ENCODE peak calls at places on chromosomes 1 and 21, in seven cellular contexts. F is tibial artery; I is CD8-positive, alpha-beta T cell; S is breast epithelium; M is right lobe of liver; C is cardiac muscle cell; O is psoas muscle. Y is an unnamed sample.

GRCh38 chr1:221991221-221991620 is 249.3 kb upstream of the DUSP10 start:
- DNase-seq in F (no peak), I (no peak), S (no peak), M (no peak), C (peak), O (no peak), Y (no peak)

GRCh38 chr1:231919900-231920299 is 293.3 kb downstream of the DISC1 start:
- DNase-seq in F (no peak), I (no peak), S (no peak), M (no peak), C (no peak), O (no peak), Y (no peak)

GRCh38 chr1:42847111-42847580 is 733 bp downstream of the ZNF691 start:
- DNase-seq in F (no peak), I (no peak), S (no peak), M (no peak), C (no peak), O (no peak), Y (no peak)

GRCh38 chr1:14606632-14607031 is 8.1 kb downstream of the KAZN start:
- DNase-seq in F (no peak), I (no peak), S (no peak), M (no peak), C (no peak), O (no peak), Y (no peak)

GRCh38 chr1:182599339-182599738 is 4.8 kb downstream of the RGS16 start:
- DNase-seq in F (no peak), I (no peak), S (no peak), M (no peak), C (no peak), O (no peak), Y (no peak)

GRCh38 chr1:85581138-85581801 is 709 bp downstream of the CCN1 start:
- DNase-seq in F (peak), I (no peak), S (peak), M (peak), C (peak), O (peak), Y (no peak)

GRCh38 chr1:20481643-20482498 is 4.1 kb downstream of the CAMK2N1 start:
- DNase-seq in F (no peak), I (no peak), S (no peak), M (no peak), C (no peak), O (no peak), Y (no peak)

GRCh38 chr1:187842406-187843165 is 1013.8 kb downstream of the PLA2G4A start:
- DNase-seq in F (no peak), I (no peak), S (no peak), M (no peak), C (peak), O (no peak), Y (no peak)

GRCh38 chr21:40204956-40205355 is 337.7 kb downstream of the PCP4 start:
- DNase-seq in F (no peak), I (no peak), S (no peak), M (no peak), C (no peak), O (no peak), Y (no peak)

GRCh38 chr1:33586795-33587194 is 114.3 kb downstream of the ZSCAN20 start:
- DNase-seq in F (no peak), I (no peak), S (no peak), M (no peak), C (no peak), O (no peak), Y (no peak)

GRCh38 chr1:164337885-164338284 is 221.1 kb upstream of the PBX1 start:
- DNase-seq in F (no peak), I (no peak), S (no peak), M (no peak), C (no peak), O (no peak), Y (no peak)

GRCh38 chr1:230977781-230978490 is 725 bp downstream of the TTC13 start:
- DNase-seq in F (no peak), I (peak), S (no peak), M (peak), C (peak), O (peak), Y (peak)

GRCh38 chr1:179036844-179037465 is 11.3 kb downstream of the FAM20B start:
- DNase-seq in F (no peak), I (no peak), S (no peak), M (no peak), C (no peak), O (no peak), Y (no peak)

GRCh38 chr1:163472267-163472666 is 150.5 kb downstream of the NUF2 start:
- DNase-seq in F (no peak), I (no peak), S (no peak), M (no peak), C (no peak), O (no peak), Y (no peak)

GRCh38 chr21:29232601-29233541 is 65.9 kb upstream of the BACH1 start:
- DNase-seq in F (no peak), I (no peak), S (no peak), M (no peak), C (peak), O (no peak), Y (no peak)

GRCh38 chr1:192133350-192133950 is 24.8 kb upstream of the RGS18 start:
- DNase-seq in F (no peak), I (no peak), S (no peak), M (no peak), C (peak), O (no peak), Y (no peak)

GRCh38 chr1:60963167-60963909 is 119.0 kb upstream of the NFIA start:
- DNase-seq in F (no peak), I (no peak), S (no peak), M (no peak), C (no peak), O (no peak), Y (no peak)

GRCh38 chr1:112721966-112722524 is 6.9 kb upstream of the PPM1J start:
- DNase-seq in F (peak), I (no peak), S (no peak), M (no peak), C (no peak), O (no peak), Y (no peak)

GRCh38 chr1:226351709-226352108 is 42.7 kb upstream of the LIN9 start:
- DNase-seq in F (no peak), I (no peak), S (no peak), M (no peak), C (no peak), O (no peak), Y (no peak)

GRCh38 chr1:222416001-222416791 is 131.7 kb downstream of the HHIPL2 start:
- DNase-seq in F (no peak), I (no peak), S (no peak), M (no peak), C (no peak), O (no peak), Y (no peak)

GRCh38 chr1:30047576-30047975 is 675.8 kb downstream of the MATN1 start:
- DNase-seq in F (peak), I (no peak), S (no peak), M (no peak), C (no peak), O (no peak), Y (no peak)

GRCh38 chr21:42107881-42108553 is 36.9 kb downstream of the UMODL1 start:
- DNase-seq in F (no peak), I (peak), S (no peak), M (peak), C (peak), O (peak), Y (peak)

GRCh38 chr1:27544818-27545612 is 55.0 kb upstream of the WASF2 start:
- DNase-seq in F (peak), I (no peak), S (no peak), M (no peak), C (peak), O (no peak), Y (no peak)

GRCh38 chr1:203130358-203130992 is 2.9 kb downstream of the ADORA1 start:
- DNase-seq in F (peak), I (no peak), S (peak), M (no peak), C (no peak), O (no peak), Y (no peak)

GRCh38 chr1:233520510-233521191 is 93.3 kb upstream of the KCNK1 start:
- DNase-seq in F (no peak), I (no peak), S (no peak), M (no peak), C (no peak), O (no peak), Y (no peak)

DNA sequence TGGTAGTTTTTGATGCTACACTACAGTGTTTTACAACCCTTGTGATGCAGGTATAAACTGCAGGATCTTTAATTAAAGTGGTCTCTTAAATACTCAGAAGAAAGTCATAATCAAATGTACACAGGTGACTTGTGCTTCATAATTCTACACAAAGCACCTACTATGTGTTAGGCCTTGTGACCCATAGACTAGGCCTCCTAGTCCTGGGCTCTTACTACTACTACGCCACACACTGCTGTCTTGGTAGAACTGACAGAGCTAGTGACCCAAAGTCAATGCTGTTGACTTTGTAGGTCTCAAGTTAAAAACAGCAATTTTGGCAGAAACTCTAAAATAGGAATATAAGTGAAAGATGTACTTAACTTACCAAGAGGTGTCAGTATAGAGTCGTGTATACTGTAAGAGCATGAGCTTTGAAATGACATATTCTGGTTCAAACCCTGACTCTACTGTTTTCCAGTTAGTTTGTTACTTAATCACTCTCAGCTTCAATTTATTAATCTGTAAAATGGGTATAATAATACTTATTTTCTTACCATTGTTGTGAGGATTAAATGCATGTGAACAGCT is 48.6 kb upstream of the LMO4 start:
- DNase-seq in F (no peak), I (no peak), S (no peak), M (no peak), C (peak), O (no peak), Y (no peak)
- TF ChIP-seq CTCF in F (no peak), I (no peak), S (no peak), M (no peak), C (peak), O (no peak), Y (no peak)

DNA sequence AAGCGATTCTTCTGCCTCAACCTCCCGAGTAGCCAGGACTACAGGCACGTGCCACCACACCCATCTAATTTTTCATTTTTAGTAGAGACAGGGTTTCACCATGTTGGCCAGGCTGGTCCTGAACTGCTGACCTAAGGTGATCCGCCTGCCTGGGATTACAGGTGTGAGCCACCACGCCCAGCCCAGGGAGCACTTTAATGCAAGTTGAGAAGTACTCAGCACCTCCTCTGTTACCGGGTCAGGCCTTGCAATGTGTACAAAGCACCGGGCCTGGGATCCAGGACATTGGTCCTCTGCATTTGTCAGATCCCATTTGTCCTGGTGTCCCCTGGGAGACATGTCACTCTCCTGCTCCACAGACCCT is 143.6 kb downstream of the TOMM20 start:
- DNase-seq in F (no peak), I (no peak), S (no peak), M (peak), C (no peak), O (no peak), Y (no peak)
- H3K27ac ChIP-seq in F (peak), I (no peak), S (peak), M (peak), C (no peak), O (peak), Y (no peak)

DNA sequence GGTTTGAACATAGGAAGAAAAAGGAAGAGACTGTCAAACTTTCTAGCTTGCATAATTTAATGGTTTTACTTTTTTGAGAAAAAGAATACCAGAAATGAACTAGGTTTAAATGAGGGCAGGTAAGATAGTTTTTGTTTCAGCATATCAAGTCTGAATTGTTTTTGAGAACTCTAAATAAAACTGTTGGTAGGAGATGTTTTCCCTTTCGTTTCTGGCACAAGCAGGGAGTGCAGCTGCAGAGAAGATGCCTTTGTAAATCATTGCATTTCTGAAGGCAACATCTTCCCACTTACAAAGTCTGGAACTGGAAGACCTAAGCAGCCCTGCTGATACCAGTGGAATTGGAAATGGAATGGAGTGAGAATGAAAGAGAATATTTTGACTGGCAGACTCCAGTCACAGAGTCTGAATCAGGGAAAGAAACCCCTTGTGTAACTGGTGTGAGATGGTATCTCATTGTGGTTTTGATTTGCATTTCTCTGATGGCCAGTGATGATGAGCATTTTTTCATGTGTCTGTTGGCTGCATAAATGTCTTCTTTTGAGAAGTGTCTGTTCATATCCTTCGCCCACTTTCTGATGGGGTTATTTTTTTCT is 815.6 kb downstream of the LTN1 start:
- DNase-seq in F (no peak), I (no peak), S (no peak), M (no peak), C (no peak), O (no peak), Y (no peak)
- TF ChIP-seq CTCF in F (no peak), I (no peak), S (no peak), M (no peak), C (no peak), O (no peak), Y (no peak)

DNA sequence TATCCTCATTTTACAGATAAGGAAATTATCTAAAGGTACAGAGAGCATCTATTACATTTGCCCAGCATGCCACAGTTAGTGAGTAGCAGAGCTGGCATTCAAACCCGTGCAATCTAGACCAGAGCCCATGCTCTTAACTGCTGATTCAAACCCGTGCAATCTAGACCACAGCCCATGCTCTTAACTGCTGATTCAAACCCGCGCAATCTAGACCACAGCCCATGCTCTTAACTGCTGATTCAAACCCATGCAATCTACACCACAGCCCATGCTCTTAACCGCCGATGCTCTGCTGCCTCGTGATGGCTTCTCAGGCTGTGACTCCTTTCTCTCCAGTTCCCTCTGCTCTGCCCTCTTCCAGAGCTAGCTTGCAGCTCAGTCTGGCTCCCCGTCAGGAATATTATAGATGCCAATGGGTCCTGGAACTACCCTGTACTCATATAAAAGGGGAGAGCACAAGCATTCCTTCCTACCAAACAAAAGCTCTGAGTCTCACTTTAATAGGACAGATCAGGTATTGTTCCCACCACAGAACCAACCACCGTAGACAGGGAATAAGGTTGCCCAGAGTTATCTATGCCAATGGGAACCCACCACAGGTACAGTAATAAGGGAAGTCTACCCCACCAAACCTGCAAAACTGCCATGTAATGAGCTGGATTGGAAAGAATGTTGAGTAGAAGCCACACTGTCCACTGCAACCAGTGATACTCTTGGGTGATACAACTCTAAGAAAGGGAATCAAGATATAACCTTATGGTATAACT is 78.4 kb downstream of the SMYD3 start:
- DNase-seq in F (no peak), I (no peak), S (no peak), M (no peak), C (peak), O (no peak), Y (no peak)
- H3K27ac ChIP-seq in F (no peak), I (no peak), S (no peak), M (no peak), C (no peak), O (no peak), Y (no peak)

GRCh38 chr1:5597171-5597864 is 394.9 kb downstream of the NPHP4 start:
- DNase-seq in F (no peak), I (no peak), S (no peak), M (no peak), C (no peak), O (no peak), Y (no peak)

GRCh38 chr1:5596651-5597050 is 395.6 kb downstream of the NPHP4 start:
- DNase-seq in F (no peak), I (no peak), S (no peak), M (no peak), C (no peak), O (no peak), Y (peak)

GRCh38 chr1:5598824-5599395 is 393.3 kb downstream of the NPHP4 start:
- DNase-seq in F (no peak), I (no peak), S (no peak), M (no peak), C (no peak), O (no peak), Y (no peak)

GRCh38 chr1:5599541-5599940 is 392.7 kb downstream of the NPHP4 start:
- DNase-seq in F (no peak), I (no peak), S (no peak), M (no peak), C (no peak), O (no peak), Y (no peak)

DNA sequence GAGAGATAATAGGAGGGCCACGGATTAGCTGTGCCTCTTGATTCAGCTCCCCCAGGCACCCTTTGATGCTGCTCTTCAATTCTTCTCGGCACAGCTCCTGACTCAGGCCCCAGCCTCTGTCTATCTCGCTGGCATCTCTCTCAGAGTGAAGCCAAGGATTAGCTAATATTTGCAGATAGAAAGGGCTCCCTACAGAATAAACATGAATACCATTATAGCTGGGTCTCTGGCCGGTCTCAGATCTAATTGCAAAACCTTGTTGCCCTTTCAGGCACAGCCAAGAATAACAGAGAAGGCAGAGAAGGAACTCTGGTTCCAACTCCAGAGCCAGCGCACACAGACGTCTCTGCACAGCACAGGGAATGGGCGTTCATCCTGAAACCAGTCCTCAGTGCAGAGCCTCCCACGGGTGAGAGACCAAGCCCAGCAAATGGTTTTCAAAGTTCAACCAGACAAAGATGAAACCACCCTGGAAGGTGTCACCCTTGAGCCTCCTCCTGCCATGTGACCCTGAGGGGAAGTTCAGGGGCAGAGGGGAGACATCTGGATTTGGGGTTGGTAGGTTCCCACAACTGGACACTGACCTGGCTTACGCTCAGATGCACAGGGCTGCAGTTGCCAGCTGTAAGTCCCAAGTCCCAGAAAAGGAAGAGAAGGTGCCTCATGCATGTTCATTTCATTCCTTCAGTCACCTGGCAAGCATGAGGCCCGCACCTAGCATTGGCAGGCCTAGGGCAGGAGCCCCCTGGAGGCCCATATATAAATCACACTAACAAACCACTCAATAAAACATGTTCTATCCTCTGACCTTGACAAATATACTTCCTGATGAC is 394.0 kb downstream of the NPHP4 start:
- DNase-seq in F (no peak), I (no peak), S (no peak), M (no peak), C (no peak), O (peak), Y (no peak)
- TF ChIP-seq CTCF in F (no peak), I (no peak), S (no peak), M (no peak), C (no peak), O (no peak), Y (no peak)

DNA sequence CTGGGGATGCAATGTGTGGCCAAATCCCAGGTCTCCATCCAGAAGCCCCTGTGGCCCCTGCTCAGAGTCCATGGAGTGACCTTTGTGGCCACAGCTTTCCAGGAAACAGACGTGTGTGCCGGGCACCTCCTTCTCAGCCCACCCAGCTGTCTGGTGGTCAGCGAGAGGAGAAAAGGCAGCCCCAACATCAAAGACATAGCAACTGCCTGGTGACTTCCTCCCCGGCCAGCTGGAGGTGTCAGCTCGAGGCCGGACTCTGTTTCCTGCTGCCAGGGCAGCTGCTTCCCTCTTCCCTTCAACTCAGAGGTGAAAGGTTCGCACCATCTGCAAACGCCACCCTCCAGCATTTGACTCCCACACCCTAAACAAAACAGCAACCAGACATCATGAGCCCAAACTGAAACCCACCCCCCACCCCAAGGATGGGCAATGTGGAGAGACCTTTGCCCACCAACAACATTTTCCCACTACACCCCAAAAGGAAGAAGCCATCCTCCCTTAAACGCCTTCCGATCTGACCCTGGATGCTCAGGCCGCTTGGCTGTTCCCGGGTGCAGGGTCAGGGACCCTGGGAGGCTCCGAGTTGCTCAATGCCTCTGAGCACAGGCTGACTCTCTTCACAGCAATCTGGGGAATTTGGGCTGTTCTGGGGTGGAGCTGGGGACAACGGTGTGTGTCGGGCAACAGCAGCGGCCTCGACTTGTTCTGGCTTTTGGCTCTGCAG is 162.3 kb downstream of the PSMG1 start:
- DNase-seq in F (no peak), I (no peak), S (no peak), M (no peak), C (peak), O (no peak), Y (no peak)
- H3K27ac ChIP-seq in F (peak), I (no peak), S (peak), M (peak), C (no peak), O (no peak), Y (no peak)